ENCODE peak calls at places on chromosomes 11 and 22, in four cellular contexts. Q is nephron progenitor cell, R is right atrium auricular region, G is fibroblast of lung. Y is an unnamed sample.

GRCh38 chr22:50262460-50262911 is 1.0 kb upstream of the MAPK12 start:
- DNase-seq in G (no peak), R (no peak), Q (no peak), Y (peak)

GRCh38 chr11:62710001-62710345 is 2.5 kb downstream of the GNG3 start:
- DNase-seq in G (peak), R (no peak), Q (no peak), Y (no peak)

GRCh38 chr11:131980878-131981668 is 610.7 kb downstream of the NTM start:
- DNase-seq in G (no peak), Q (no peak), R (no peak), Y (no peak)

GRCh38 chr11:130022799-130023198 is 20.2 kb upstream of the PRDM10 start:
- DNase-seq in G (no peak), R (no peak), Q (no peak), Y (no peak)

GRCh38 chr22:46660604-46661201 is 40.5 kb downstream of the GRAMD4 start:
- DNase-seq in G (no peak), Q (no peak), R (no peak), Y (peak)

GRCh38 chr11:131928992-131929391 is 558.6 kb downstream of the NTM start:
- DNase-seq in Q (peak), R (no peak), G (no peak), Y (no peak)

GRCh38 chr11:68767672-68768071 is 16.4 kb upstream of the TESMIN start:
- DNase-seq in Q (no peak), G (no peak), R (no peak), Y (no peak)

GRCh38 chr11:71504526-71504925 is 22.5 kb upstream of the KRTAP5-7 start:
- DNase-seq in G (no peak), R (no peak), Q (no peak), Y (no peak)

GRCh38 chr22:48100685-48101417 is 1338.4 kb downstream of the TBC1D22A start:
- DNase-seq in Q (no peak), G (no peak), R (no peak), Y (no peak)

GRCh38 chr11:134411887-134412507 is at the start of gene B3GAT1:
- DNase-seq in R (no peak), Q (peak), G (no peak), Y (no peak)

GRCh38 chr22:47777426-47777825 is 1015.0 kb downstream of the TBC1D22A start:
- DNase-seq in R (no peak), G (no peak), Q (no peak), Y (no peak)

GRCh38 chr11:1830500-1831223 is 4.1 kb upstream of the SYT8 start:
- DNase-seq in R (no peak), G (no peak), Q (no peak), Y (peak)

GRCh38 chr11:114564836-114565235 is 5.2 kb upstream of the NXPE1 start:
- DNase-seq in G (no peak), Q (no peak), R (no peak), Y (no peak)

GRCh38 chr22:29830585-29830984 is 7.5 kb downstream of the ASCC2 start:
- DNase-seq in R (no peak), Q (no peak), G (no peak), Y (no peak)

GRCh38 chr11:134607963-134608750 is 196.1 kb upstream of the B3GAT1 start:
- DNase-seq in R (peak), G (no peak), Q (no peak), Y (no peak)

GRCh38 chr11:1770528-1770927 is 6.8 kb upstream of the CTSD start:
- DNase-seq in G (no peak), Q (no peak), R (no peak), Y (no peak)

GRCh38 chr11:119509969-119510401 is 87.0 kb upstream of the THY1 start:
- DNase-seq in Q (no peak), G (peak), R (peak), Y (peak)

GRCh38 chr22:16914006-16914405 is 88.8 kb upstream of the XKR3 start:
- DNase-seq in G (no peak), Q (no peak), R (no peak), Y (no peak)

GRCh38 chr11:121323208-121323607 is 30.6 kb downstream of the SC5D start:
- DNase-seq in G (no peak), Q (no peak), R (no peak), Y (no peak)

GRCh38 chr11:10413268-10413667 is 41.8 kb upstream of the AMPD3 start:
- DNase-seq in R (peak), G (peak), Q (no peak), Y (peak)
- TF ChIP-seq CTCF in R (no peak), G (peak), Q (no peak), Y (no peak)

DNA sequence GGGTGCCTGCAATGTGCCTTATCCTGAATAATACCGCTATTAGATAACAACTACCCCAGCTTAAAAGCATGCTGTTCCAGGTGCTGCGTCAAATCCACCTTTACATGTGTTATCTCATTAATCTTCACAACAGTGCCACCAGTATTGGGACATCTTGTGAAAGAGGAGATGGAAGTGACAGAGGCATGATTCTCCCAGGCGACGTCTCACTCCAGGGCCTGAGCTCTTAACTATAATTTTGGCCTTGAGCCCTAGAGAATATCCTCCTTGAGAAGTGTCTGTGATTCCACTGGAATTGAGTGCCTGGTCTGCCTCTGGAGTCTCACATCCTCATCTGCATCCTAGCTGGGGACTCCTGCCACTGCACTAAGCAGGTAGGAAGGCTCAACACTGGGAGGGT is 43.8 kb downstream of the RPL27A start:
- DNase-seq in R (no peak), Q (no peak), G (no peak), Y (no peak)
- TF ChIP-seq CTCF in R (no peak), Q (no peak), G (no peak), Y (no peak)

GRCh38 chr11:112837162-112837826 is 123.9 kb upstream of the NCAM1 start:
- DNase-seq in Q (no peak), G (no peak), R (no peak), Y (peak)
- TF ChIP-seq CTCF in Q (no peak), G (no peak), R (no peak), Y (peak)

DNA sequence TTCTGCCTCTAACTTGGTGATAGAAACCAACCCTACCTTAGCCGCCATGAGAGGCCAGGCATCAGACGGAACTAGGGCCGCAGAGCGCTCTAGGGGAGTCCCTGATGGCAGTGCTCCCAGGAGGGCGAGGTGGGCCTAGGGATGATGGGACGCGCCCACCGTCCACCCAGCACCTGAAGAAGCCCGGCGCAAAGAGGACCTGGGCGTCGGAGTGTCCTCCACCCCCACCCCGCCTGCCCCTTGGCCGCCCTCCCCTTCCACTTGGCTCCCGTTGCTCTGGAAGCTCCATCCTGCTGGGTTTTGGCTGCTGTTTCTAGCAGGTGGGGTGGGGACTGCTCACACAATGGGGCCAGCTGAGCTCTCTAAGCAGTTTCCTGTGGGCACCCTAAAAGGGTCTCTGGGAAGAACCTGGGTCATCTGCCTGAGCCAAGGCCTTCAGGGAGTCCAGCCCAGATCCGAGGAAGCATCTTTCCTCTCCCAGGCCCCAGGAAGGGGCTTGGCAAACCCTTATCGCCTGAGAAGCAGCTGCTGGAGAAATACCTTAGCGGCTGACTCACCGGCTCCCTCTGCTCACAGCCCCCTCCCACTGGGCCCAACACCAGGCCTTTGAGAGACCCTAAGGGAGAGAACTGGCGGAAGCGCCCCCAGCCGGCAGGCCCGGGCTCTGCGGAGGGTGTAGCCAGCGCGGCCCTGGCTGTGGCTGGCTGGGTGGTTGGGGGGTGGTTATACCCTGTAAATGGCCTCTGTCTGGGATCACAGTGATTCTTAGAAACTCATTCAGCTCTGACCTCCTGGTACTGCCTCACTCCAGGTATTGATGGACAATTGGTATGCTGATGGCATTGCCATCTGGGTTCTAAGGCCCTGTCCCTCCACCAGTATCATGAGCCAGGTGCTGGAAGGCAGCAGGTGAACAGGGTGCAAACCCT is 19.3 kb downstream of the CREB3L1 start:
- DNase-seq in R (no peak), G (peak), Q (peak), Y (no peak)
- TF ChIP-seq CTCF in R (peak), G (peak), Q (peak), Y (no peak)

DNA sequence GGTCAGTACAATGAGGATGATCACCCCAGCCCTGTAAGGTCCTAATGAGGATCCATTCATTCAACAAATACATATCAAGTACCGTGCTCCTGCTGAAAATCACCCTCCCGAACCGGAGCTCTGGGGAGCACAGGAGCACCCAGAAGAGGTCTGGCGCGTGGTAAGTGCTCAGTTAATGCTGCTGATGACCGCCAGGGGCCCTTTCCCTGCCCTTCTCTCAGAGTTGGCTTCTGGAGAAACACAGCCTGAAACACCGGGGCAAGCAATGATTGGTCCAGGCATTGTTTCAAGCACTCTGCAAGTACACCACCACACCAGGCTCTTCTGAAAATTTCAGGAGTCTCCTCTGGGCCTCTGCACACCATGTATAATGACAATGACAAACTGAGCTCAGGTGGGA is 3.8 kb upstream of the CCDC86 start:
- DNase-seq in G (peak), Q (no peak), R (no peak), Y (no peak)
- TF ChIP-seq CTCF in G (peak), Q (no peak), R (no peak), Y (no peak)

GRCh38 chr11:24859801-24860300 is 363.0 kb downstream of the LUZP2 start:
- DNase-seq in G (no peak), R (no peak), Q (no peak), Y (no peak)

GRCh38 chr11:24861440-24861839 is 364.6 kb downstream of the LUZP2 start:
- DNase-seq in R (no peak), Q (no peak), G (no peak), Y (no peak)

DNA sequence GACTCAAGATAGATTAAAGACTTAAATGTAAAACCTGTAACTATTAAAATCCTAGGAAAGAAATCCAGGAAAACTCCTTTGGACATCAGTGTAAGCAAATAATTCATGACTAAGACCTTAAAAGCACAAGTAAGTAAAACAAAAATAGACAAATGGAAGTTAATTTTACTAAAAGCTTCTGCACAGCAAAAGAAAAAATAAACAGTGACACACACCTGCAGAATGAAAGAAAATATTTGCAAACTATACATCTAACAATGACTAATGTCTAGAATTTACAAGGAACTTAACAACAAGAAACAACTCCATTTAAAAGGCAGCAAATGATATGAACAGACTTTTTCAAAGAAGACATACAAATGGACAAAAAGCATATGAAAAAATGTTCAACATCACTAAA is 359.1 kb downstream of the LUZP2 start:
- DNase-seq in G (no peak), Q (no peak), R (no peak), Y (no peak)
- TF ChIP-seq CTCF in G (no peak), Q (no peak), R (no peak), Y (no peak)

DNA sequence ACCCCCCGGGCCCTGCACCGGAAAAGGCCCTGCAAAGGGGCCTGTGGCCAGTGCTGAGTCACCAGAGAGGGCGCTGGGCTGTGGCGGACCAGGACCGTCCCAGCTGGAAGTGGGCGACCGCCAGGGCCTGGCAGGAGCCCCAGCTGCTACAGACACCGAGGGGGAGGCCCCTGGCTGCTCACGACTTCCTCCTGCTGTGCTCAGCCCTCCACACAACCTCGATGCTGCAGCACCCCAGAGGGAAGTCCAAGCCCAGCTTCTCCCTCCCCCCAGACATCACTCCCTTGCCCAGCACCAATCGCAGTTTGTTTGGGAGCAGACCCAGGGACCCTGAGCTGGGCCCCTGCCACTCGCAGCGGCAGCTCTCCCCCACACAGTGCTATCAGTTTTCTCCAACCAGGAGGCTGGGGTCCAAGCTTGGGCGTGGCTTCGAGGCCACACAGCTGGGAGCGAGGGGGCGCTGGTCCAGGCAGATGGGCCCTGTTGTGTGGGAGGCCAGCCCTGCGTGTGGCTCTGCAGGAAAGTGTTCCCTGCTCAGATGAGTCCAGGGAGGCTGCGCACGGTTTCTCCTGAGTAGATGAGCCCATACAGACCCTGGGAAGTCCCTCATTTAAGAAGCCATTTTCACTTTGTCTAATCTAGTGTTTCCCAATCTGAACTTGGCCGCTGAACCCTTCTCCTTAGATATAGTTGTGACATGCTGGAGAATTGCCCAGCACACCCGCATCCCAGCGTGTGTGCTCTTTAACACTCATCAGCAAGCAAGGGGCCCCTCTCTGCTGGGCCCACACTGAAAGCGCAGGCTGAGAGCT is 5.6 kb upstream of the SH3BP1 start:
- DNase-seq in Q (peak), R (peak), G (peak), Y (no peak)
- TF ChIP-seq CTCF in Q (no peak), R (peak), G (peak), Y (no peak)

GRCh38 chr22:39362932-39363331 is 13.1 kb downstream of the SYNGR1 start:
- DNase-seq in G (no peak), R (no peak), Q (no peak), Y (no peak)

GRCh38 chr22:39365406-39365782 is 15.6 kb downstream of the SYNGR1 start:
- DNase-seq in R (no peak), Q (no peak), G (no peak), Y (no peak)

GRCh38 chr22:39367040-39367439 is 17.2 kb downstream of the SYNGR1 start:
- DNase-seq in G (no peak), R (no peak), Q (no peak), Y (no peak)

GRCh38 chr22:39363751-39364484 is 14.1 kb downstream of the SYNGR1 start:
- DNase-seq in R (no peak), G (no peak), Q (peak), Y (no peak)

GRCh38 chr22:39364646-39365405 is 15.0 kb downstream of the SYNGR1 start:
- DNase-seq in R (no peak), Q (no peak), G (peak), Y (no peak)
- TF ChIP-seq CTCF in R (no peak), Q (no peak), G (peak), Y (peak)

GRCh38 chr22:43094085-43094484 is 4.9 kb upstream of the TTLL1 start:
- DNase-seq in Q (no peak), R (peak), G (no peak), Y (peak)
- TF ChIP-seq CTCF in Q (no peak), R (no peak), G (no peak), Y (no peak)

Y was measured in MCF 10A.